ENCODE peak calls at places on chromosome 22, in eight cellular contexts. E is AG04450; Y is dorsolateral prefrontal cortex; X is naive thymus-derived CD4-positive, alpha-beta T cell; M is left lung; W is H9; P is lower lobe of right lung; Q is IMR-90. V is an unnamed sample.

GRCh38 chr22:36015155-36015805 is 13.3 kb downstream of the RBFOX2 start:
- DNase-seq in E (no peak), Y (no peak), X (no peak), M (no peak), W (no peak), P (no peak), Q (no peak), V (no peak)

GRCh38 chr22:31436132-31436531 is 36.7 kb downstream of the DRG1 start:
- DNase-seq in E (no peak), Y (no peak), X (no peak), M (no peak), W (no peak), P (no peak), Q (no peak), V (no peak)

GRCh38 chr22:31496735-31497146 is 405 bp downstream of the SFI1 start:
- DNase-seq in E (no peak), Y (no peak), X (no peak), M (peak; percentile 52), W (no peak), P (peak; percentile 64), Q (no peak), V (no peak)

GRCh38 chr22:21984793-21985192 is 2.2 kb upstream of the TOP3B start:
- DNase-seq in E (no peak), Y (no peak), X (no peak), M (no peak), W (peak; percentile 83), P (no peak), Q (peak; percentile 40), V (no peak)

GRCh38 chr22:35685731-35686130 is 31.9 kb upstream of the APOL5 start:
- DNase-seq in E (no peak), Y (no peak), X (no peak), M (no peak), W (no peak), P (no peak), Q (peak; percentile 50), V (no peak)

GRCh38 chr22:22462813-22463567 is 45.6 kb downstream of the ZNF280B start:
- DNase-seq in E (no peak), Y (no peak), X (no peak), M (no peak), W (no peak), P (no peak), Q (no peak), V (no peak)

GRCh38 chr22:42493393-42493792 is 26.2 kb downstream of the RRP7A start:
- DNase-seq in E (no peak), Y (no peak), X (no peak), M (no peak), W (no peak), P (no peak), Q (no peak), V (no peak)

GRCh38 chr22:19723990-19724827 is 870 bp downstream of the GP1BB start:
- DNase-seq in E (no peak), Y (no peak), X (no peak), M (no peak), W (peak; percentile 79), P (no peak), Q (peak; percentile 18), V (no peak)

GRCh38 chr22:23553438-23553837 is 26.7 kb downstream of the IGLL1 start:
- DNase-seq in E (no peak), Y (no peak), X (no peak), M (no peak), W (no peak), P (no peak), Q (no peak), V (no peak)
- H3K27me3 ChIP-seq in E (peaks cover 2% of the 10 kb centered on the region), Y (peaks cover 19% of the 10 kb centered on the region), X (no peaks in the 10 kb centered on the region), M (no peaks in the 10 kb centered on the region), W (no peaks in the 10 kb centered on the region), P (peaks cover 28% of the 10 kb centered on the region), Q (peaks cover 6% of the 10 kb centered on the region), V (peaks cover 11% of the 10 kb centered on the region)

GRCh38 chr22:38451404-38451803 is 3.6 kb downstream of the KCNJ4 start:
- DNase-seq in E (no peak), Y (no peak), X (no peak), M (no peak), W (no peak), P (no peak), Q (no peak), V (no peak)

GRCh38 chr22:38449776-38450175 is 5.2 kb downstream of the KCNJ4 start:
- DNase-seq in E (no peak), Y (peak; percentile 51), X (no peak), M (no peak), W (no peak), P (no peak), Q (no peak), V (no peak)

GRCh38 chr22:38451864-38452263 is 3.1 kb downstream of the KCNJ4 start:
- DNase-seq in E (no peak), Y (no peak), X (no peak), M (no peak), W (no peak), P (no peak), Q (no peak), V (no peak)

GRCh38 chr22:38450234-38450797 is 4.7 kb downstream of the KCNJ4 start:
- DNase-seq in E (no peak), Y (no peak), X (no peak), M (no peak), W (no peak), P (no peak), Q (no peak), V (no peak)

DNA sequence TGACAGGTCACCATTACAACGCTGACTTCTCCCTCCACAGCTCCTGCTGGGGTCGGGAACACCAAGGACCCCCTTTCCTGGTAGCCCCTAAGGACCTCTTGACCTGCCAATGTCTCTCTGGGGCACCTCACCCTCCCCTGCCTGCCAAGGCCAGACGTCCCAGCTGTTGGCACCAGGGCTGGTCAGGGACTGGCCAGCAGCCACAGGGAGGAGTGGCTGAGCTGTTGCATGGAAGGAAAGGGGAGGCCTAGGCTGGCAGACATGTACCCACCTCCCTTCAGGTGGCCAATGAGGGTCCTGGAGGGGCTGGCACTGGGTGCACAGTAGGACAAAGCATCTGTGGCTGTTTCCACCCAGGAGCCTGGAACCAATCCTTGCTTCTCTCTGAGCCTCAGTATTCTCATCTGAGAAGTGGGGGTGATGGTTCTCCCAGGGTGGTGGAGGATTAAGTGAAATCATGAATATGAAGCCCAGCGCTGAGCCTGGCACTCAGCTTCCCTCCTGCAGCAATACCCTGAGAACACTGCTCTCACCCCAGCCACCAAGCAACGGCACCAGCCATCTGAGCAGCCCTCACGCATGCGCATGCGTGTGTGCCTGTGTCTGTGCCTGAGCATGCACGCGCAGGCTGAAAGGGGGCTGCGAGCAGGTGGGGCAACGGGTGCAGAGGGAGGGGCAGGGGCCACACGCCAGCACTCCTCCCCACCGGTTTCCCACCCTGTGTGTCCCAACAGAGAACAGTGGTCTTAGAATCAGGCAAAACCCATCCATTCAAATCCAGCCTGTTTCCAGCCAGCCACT is 5.9 kb downstream of the KCNJ4 start:
- DNase-seq in E (no peak), Y (peak; percentile 49), X (no peak), M (no peak), W (no peak), P (no peak), Q (no peak), V (no peak)
- H3K27me3 ChIP-seq in E (peaks cover 67% of the 10 kb centered on the region), Y (no peaks in the 10 kb centered on the region), X (peaks cover 6% of the 10 kb centered on the region), M (peaks cover 11% of the 10 kb centered on the region), W (peaks cover 11% of the 10 kb centered on the region), P (peaks cover 64% of the 10 kb centered on the region), Q (peaks cover 76% of the 10 kb centered on the region), V (peaks cover 11% of the 10 kb centered on the region)

GRCh38 chr22:37155971-37156370 is 6.3 kb upstream of the IL2RB start:
- DNase-seq in E (no peak), Y (no peak), X (no peak), M (no peak), W (no peak), P (no peak), Q (no peak), V (no peak)

GRCh38 chr22:37158963-37159290 is 9.2 kb upstream of the IL2RB start:
- DNase-seq in E (no peak), Y (no peak), X (no peak), M (no peak), W (no peak), P (no peak), Q (no peak), V (no peak)

GRCh38 chr22:37154925-37155712 is 5.4 kb upstream of the IL2RB start:
- DNase-seq in E (no peak), Y (no peak), X (no peak), M (no peak), W (no peak), P (no peak), Q (no peak), V (no peak)

GRCh38 chr22:37157516-37158289 is 8.0 kb upstream of the IL2RB start:
- DNase-seq in E (no peak), Y (no peak), X (no peak), M (no peak), W (no peak), P (no peak), Q (peak; percentile 31), V (no peak)

DNA sequence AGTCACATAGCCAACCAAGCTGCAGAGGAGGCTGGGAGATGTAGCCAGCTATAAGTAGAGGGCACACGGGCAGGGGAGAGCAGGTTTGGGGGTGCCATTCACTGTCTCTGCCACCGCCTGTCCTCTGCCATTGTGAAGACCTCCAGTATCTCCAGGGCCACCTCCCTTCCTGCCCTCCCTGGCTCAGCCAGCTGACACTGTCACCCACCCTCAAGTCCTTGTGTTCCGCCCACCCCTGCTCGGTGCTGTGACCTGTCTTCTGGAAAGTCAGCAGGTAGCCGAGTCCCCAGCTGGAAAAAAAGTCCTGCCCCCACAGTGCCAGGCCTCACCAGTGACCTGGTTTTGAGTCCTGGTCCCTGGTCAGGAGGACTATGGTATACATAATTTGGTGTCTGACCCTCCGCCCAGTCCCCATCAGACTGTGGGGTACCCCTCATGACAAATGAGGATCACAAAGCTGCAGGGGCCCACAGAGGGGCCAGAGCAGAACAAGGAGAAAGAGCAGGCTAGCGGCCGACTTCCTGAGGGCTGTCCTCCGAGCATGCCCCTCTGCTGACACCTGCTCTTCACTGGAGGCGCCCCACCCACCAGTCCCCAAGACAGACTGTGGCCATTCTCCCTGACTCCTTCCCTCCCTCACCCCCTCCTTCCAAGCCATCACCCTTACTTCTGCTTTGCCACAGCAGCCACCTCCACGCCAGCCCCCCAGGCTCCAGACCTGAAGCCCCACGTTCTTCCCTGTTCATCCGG is 7.1 kb upstream of the IL2RB start:
- DNase-seq in E (no peak), Y (no peak), X (no peak), M (no peak), W (no peak), P (no peak), Q (no peak), V (no peak)
- H3K27me3 ChIP-seq in E (peaks cover 14% of the 10 kb centered on the region), Y (no peaks in the 10 kb centered on the region), X (no peaks in the 10 kb centered on the region), M (no peaks in the 10 kb centered on the region), W (no peaks in the 10 kb centered on the region), P (no peaks in the 10 kb centered on the region), Q (peaks cover 23% of the 10 kb centered on the region), V (no peaks in the 10 kb centered on the region)

GRCh38 chr22:48895341-48895740 is 932.3 kb downstream of the BRD1 start:
- DNase-seq in E (no peak), Y (peak; percentile 23), X (no peak), M (no peak), W (no peak), P (no peak), Q (no peak), V (no peak)

GRCh38 chr22:48897959-48898358 is 929.7 kb downstream of the BRD1 start:
- DNase-seq in E (no peak), Y (no peak), X (no peak), M (no peak), W (peak; percentile 17), P (no peak), Q (no peak), V (no peak)

GRCh38 chr22:48895831-48896765 is 931.6 kb downstream of the BRD1 start:
- DNase-seq in E (no peak), Y (peak; percentile 32), X (no peak), M (no peak), W (peak; percentile 12), P (no peak), Q (no peak), V (no peak)

GRCh38 chr22:48897638-48897954 is 930.1 kb downstream of the BRD1 start:
- DNase-seq in E (no peak), Y (peak; percentile 23), X (no peak), M (no peak), W (peak; percentile 19), P (no peak), Q (no peak), V (no peak)

GRCh38 chr22:48896766-48897637 is 930.7 kb downstream of the BRD1 start:
- DNase-seq in E (no peak), Y (peak; percentile 26), X (no peak), M (no peak), W (peak; percentile 19), P (no peak), Q (no peak), V (no peak)
- H3K27me3 ChIP-seq in E (no peaks in the 10 kb centered on the region), Y (no peaks in the 10 kb centered on the region), X (no peaks in the 10 kb centered on the region), M (no peaks in the 10 kb centered on the region), W (no peaks in the 10 kb centered on the region), P (peaks cover 6% of the 10 kb centered on the region), Q (no peaks in the 10 kb centered on the region), V (no peaks in the 10 kb centered on the region)